ENCODE peak calls at places on chromosome 1, in five cellular contexts. T is Calu3, I is heart right ventricle, Z is pancreas, K is NCI-H460. G is an unnamed sample.

GRCh38 chr1:236636017-236636416 is 31.7 kb upstream of the HEATR1 start:
- DNase-seq in T (no peak), I (peak; percentile 15), Z (no peak), K (no peak), G (no peak)

GRCh38 chr1:30274937-30275621 is 448.3 kb downstream of the MATN1 start:
- DNase-seq in T (no peak), I (no peak), Z (no peak), K (no peak), G (no peak)

GRCh38 chr1:4380564-4381168 is 273.7 kb upstream of the AJAP1 start:
- DNase-seq in T (no peak), I (no peak), Z (no peak), K (peak; percentile 6), G (no peak)

GRCh38 chr1:198913667-198914066 is 274.8 kb downstream of the PTPRC start:
- DNase-seq in T (no peak), I (peak; percentile 16), Z (no peak), K (no peak), G (no peak)

GRCh38 chr1:58780586-58781452 is 3.0 kb downstream of the JUN start:
- DNase-seq in T (peak; percentile 28), I (no peak), Z (peak; percentile 10), K (no peak), G (peak; percentile 51)

GRCh38 chr1:10891081-10891480 is 94.6 kb upstream of the CASZ1 start:
- DNase-seq in T (no peak), I (no peak), Z (no peak), K (no peak), G (no peak)

GRCh38 chr1:155309423-155310021 is 856 bp downstream of the FDPS start:
- DNase-seq in T (peak; percentile 74), I (peak; percentile 52), Z (peak; percentile 35), K (no peak), G (no peak)

GRCh38 chr1:230986976-230987375 is 8.1 kb downstream of the ARV1 start:
- DNase-seq in T (no peak), I (no peak), Z (no peak), K (no peak), G (no peak)

GRCh38 chr1:42214447-42214871 is 49.9 kb upstream of the GUCA2A start:
- DNase-seq in T (peak; percentile 54), I (no peak), Z (peak; percentile 26), K (no peak), G (no peak)

GRCh38 chr1:26677306-26678115 is 18.3 kb upstream of the ARID1A start:
- DNase-seq in T (peak; percentile 84), I (peak; percentile 63), Z (peak; percentile 91), K (peak; percentile 78), G (peak; percentile 39)

GRCh38 chr1:51324271-51325010 is 5.9 kb downstream of the TTC39A start:
- DNase-seq in T (no peak), I (no peak), Z (no peak), K (no peak), G (no peak)

GRCh38 chr1:24501371-24502167 is 1.1 kb upstream of the RCAN3 start:
- DNase-seq in T (peak; percentile 33), I (no peak), Z (peak; percentile 19), K (peak; percentile 11), G (no peak)

GRCh38 chr1:167661527-167662436 is 31.8 kb downstream of the RCSD1 start:
- DNase-seq in T (no peak), I (no peak), Z (no peak), K (peak; percentile 16), G (no peak)

G was measured in memory B cell.